ENCODE peak calls at places on chromosomes 13 and 19, in ten cellular contexts. S, F, N, T, O, H, K, B, L and G are unnamed samples.

GRCh38 chr13:20882206-20882605 is 20.3 kb downstream of the XPO4 start:
- DNase-seq in S (no peak), F (no peak), N (no peak), T (no peak), O (no peak), H (no peak), K (no peak), B (no peak), L (no peak), G (no peak)

GRCh38 chr13:73069206-73069815 is 10.5 kb downstream of the KLF5 start:
- DNase-seq in S (no peak), F (no peak), N (no peak), T (no peak), O (no peak), H (no peak), K (no peak), B (no peak), L (no peak), G (no peak)

GRCh38 chr13:75855216-75855615 is 219.1 kb downstream of the LMO7 start:
- DNase-seq in S (no peak), F (no peak), N (no peak), T (no peak), O (no peak), H (no peak), K (no peak), B (no peak), L (no peak), G (no peak)

GRCh38 chr13:52371736-52372247 is 34.2 kb downstream of the THSD1 start:
- DNase-seq in S (no peak), F (no peak), N (no peak), T (no peak), O (no peak), H (no peak), K (no peak), B (peak), L (no peak), G (no peak)

GRCh38 chr13:66264976-66265375 is 965.2 kb downstream of the PCDH9 start:
- DNase-seq in S (no peak), F (no peak), N (no peak), T (no peak), O (no peak), H (no peak), K (no peak), B (no peak), L (no peak), G (no peak)

GRCh38 chr19:58033741-58034475 is at the start of gene ZSCAN1:
- DNase-seq in S (no peak), F (peak), N (peak), T (peak), O (peak), H (peak), K (no peak), B (peak), L (peak), G (no peak)

GRCh38 chr13:50215389-50215788 is 200.1 kb downstream of the KCNRG start:
- DNase-seq in S (no peak), F (no peak), N (no peak), T (no peak), O (no peak), H (no peak), K (no peak), B (no peak), L (no peak), G (no peak)

GRCh38 chr13:66994097-66994496 is 236.0 kb downstream of the PCDH9 start:
- DNase-seq in S (no peak), F (no peak), N (peak), T (peak), O (peak), H (peak), K (peak), B (peak), L (peak), G (no peak)

GRCh38 chr19:678791-679388 is 2.7 kb downstream of the FSTL3 start:
- DNase-seq in S (no peak), F (no peak), N (peak), T (no peak), O (no peak), H (no peak), K (no peak), B (no peak), L (no peak), G (no peak)

GRCh38 chr19:47296036-47296435 is 13.6 kb upstream of the C5AR1 start:
- DNase-seq in S (peak), F (peak), N (no peak), T (peak), O (peak), H (peak), K (no peak), B (peak), L (peak), G (no peak)

GRCh38 chr19:15623711-15624318 is 8.8 kb downstream of the CYP4F8 start:
- DNase-seq in S (no peak), F (no peak), N (no peak), T (no peak), O (no peak), H (no peak), K (no peak), B (no peak), L (no peak), G (no peak)

GRCh38 chr13:77810430-77810829 is 108.2 kb downstream of the EDNRB start:
- DNase-seq in S (no peak), F (no peak), N (no peak), T (no peak), O (peak), H (no peak), K (no peak), B (no peak), L (no peak), G (no peak)

GRCh38 chr19:30144242-30144758 is 202.3 kb downstream of the URI1 start:
- DNase-seq in S (no peak), F (no peak), N (no peak), T (no peak), O (no peak), H (no peak), K (no peak), B (no peak), L (no peak), G (no peak)

GRCh38 chr13:110893571-110893970 is 21.3 kb downstream of the ANKRD10 start:
- DNase-seq in S (no peak), F (no peak), N (no peak), T (no peak), O (no peak), H (no peak), K (no peak), B (no peak), L (no peak), G (no peak)

GRCh38 chr19:4557971-4558941 is 1.2 kb downstream of the SEMA6B start:
- DNase-seq in S (peak), F (no peak), N (no peak), T (no peak), O (peak), H (peak), K (no peak), B (no peak), L (no peak), G (no peak)

GRCh38 chr13:59874973-59875372 is 288.8 kb downstream of the DIAPH3 start:
- DNase-seq in S (no peak), F (no peak), N (no peak), T (no peak), O (no peak), H (no peak), K (no peak), B (no peak), L (no peak), G (no peak)

GRCh38 chr13:77386880-77387606 is 60.1 kb upstream of the MYCBP2 start:
- DNase-seq in S (no peak), F (no peak), N (no peak), T (no peak), O (no peak), H (no peak), K (no peak), B (no peak), L (no peak), G (peak)

GRCh38 chr19:46924874-46925547 is 64.2 kb downstream of the ARHGAP35 start:
- DNase-seq in S (no peak), F (no peak), N (no peak), T (no peak), O (no peak), H (peak), K (no peak), B (no peak), L (peak), G (no peak)

GRCh38 chr13:61898207-61898606 is 482.6 kb upstream of the PCDH20 start:
- DNase-seq in S (no peak), F (no peak), N (no peak), T (no peak), O (no peak), H (no peak), K (no peak), B (no peak), L (no peak), G (no peak)

GRCh38 chr19:16159655-16160054 is 13.7 kb downstream of the CIB3 start:
- DNase-seq in S (no peak), F (no peak), N (no peak), T (no peak), O (no peak), H (no peak), K (no peak), B (no peak), L (no peak), G (no peak)

GRCh38 chr19:10602330-10603083 is 15.4 kb upstream of the AP1M2 start:
- DNase-seq in S (peak), F (peak), N (peak), T (peak), O (peak), H (peak), K (peak), B (peak), L (peak), G (no peak)

GRCh38 chr19:41958367-41959055 is 610 bp downstream of the RABAC1 start:
- DNase-seq in S (peak), F (peak), N (peak), T (peak), O (peak), H (peak), K (peak), B (peak), L (peak), G (no peak)

GRCh38 chr19:5774921-5775320 is 9.6 kb downstream of the PRR22 start:
- DNase-seq in S (no peak), F (no peak), N (no peak), T (no peak), O (no peak), H (no peak), K (no peak), B (no peak), L (no peak), G (no peak)

GRCh38 chr13:32165791-32166190 is 134.2 kb downstream of the FRY start:
- DNase-seq in S (no peak), F (no peak), N (no peak), T (no peak), O (no peak), H (no peak), K (no peak), B (no peak), L (peak), G (no peak)

GRCh38 chr19:56670961-56671612 is 470 bp downstream of the ZNF835 start:
- DNase-seq in S (no peak), F (no peak), N (no peak), T (no peak), O (no peak), H (no peak), K (no peak), B (peak), L (no peak), G (no peak)

GRCh38 chr19:33649919-33650305 is 28.2 kb downstream of the CHST8 start:
- DNase-seq in S (no peak), F (no peak), N (no peak), T (no peak), O (no peak), H (no peak), K (no peak), B (no peak), L (no peak), G (no peak)

GRCh38 chr19:11995174-11995573 is 30.3 kb downstream of the ZNF763 start:
- DNase-seq in S (no peak), F (no peak), N (no peak), T (no peak), O (no peak), H (peak), K (no peak), B (no peak), L (no peak), G (no peak)

GRCh38 chr13:53758946-53759345 is 730.3 kb downstream of the OLFM4 start:
- DNase-seq in S (no peak), F (no peak), N (no peak), T (no peak), O (no peak), H (no peak), K (no peak), B (no peak), L (no peak), G (no peak)

GRCh38 chr13:28761586-28761985 is 42.8 kb upstream of the SLC46A3 start:
- DNase-seq in S (no peak), F (no peak), N (no peak), T (no peak), O (no peak), H (no peak), K (no peak), B (no peak), L (no peak), G (no peak)

GRCh38 chr13:38979891-38980627 is 10.6 kb downstream of the STOML3 start:
- DNase-seq in S (no peak), F (no peak), N (no peak), T (no peak), O (peak), H (peak), K (no peak), B (peak), L (peak), G (no peak)

GRCh38 chr13:98083936-98084335 is 59.0 kb upstream of the FARP1 start:
- DNase-seq in S (no peak), F (no peak), N (no peak), T (no peak), O (no peak), H (no peak), K (no peak), B (no peak), L (no peak), G (no peak)

GRCh38 chr13:44259045-44260042 is 114.3 kb upstream of the SERP2 start:
- DNase-seq in S (peak), F (peak), N (no peak), T (peak), O (no peak), H (peak), K (peak), B (no peak), L (no peak), G (no peak)

GRCh38 chr19:10009269-10009665 is 1.0 kb downstream of the COL5A3 start:
- DNase-seq in S (peak), F (peak), N (no peak), T (peak), O (peak), H (peak), K (no peak), B (peak), L (peak), G (no peak)

DNA sequence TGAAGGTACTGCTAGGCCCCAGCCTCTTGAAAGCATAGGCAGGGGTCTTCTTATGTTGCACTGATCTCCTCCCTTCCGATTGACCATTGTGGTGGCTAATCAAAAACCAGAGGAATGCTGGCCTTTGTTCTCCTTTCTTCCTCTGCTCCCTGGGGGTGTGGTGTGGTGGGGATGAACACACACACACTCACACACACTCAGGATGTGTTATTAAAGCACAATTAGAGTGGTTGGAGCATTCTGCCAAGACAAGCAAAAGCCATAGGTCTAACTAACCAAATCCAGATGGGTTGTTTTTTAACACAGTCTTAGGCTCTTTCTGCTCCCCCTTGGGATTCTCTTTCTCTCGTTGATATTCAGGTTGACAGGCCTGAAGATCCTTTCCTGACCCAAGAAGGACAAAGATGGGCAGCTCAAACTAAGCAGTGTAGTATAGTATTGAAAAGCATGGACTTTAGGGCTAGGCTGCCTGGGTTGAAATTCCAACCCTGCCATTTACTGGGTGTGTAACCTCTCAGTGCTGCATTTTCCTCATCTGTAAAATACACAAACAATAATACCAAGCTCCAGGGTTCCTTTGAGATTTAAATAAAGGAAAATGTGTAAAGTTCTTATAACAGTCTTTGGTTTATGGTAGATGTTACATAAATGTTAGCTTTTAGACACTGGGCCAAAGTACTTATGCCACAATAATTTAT is 25.5 kb upstream of the DGKH start:
- DNase-seq in S (no peak), F (no peak), N (no peak), T (no peak), O (no peak), H (no peak), K (no peak), B (no peak), L (no peak), G (no peak)
- H3K27ac ChIP-seq in S (no peak), F (no peak), N (no peak), T (no peak), O (no peak), H (no peak), K (no peak), B (no peak), L (no peak), G (no peak)

GRCh38 chr19:50725218-50725931 is 2.2 kb downstream of the CLEC11A start:
- DNase-seq in S (no peak), F (no peak), N (no peak), T (no peak), O (no peak), H (no peak), K (no peak), B (no peak), L (no peak), G (no peak)
- H3K27ac ChIP-seq in S (no peak), F (peak), N (peak), T (no peak), O (peak), H (peak), K (peak), B (peak), L (peak), G (peak)

DNA sequence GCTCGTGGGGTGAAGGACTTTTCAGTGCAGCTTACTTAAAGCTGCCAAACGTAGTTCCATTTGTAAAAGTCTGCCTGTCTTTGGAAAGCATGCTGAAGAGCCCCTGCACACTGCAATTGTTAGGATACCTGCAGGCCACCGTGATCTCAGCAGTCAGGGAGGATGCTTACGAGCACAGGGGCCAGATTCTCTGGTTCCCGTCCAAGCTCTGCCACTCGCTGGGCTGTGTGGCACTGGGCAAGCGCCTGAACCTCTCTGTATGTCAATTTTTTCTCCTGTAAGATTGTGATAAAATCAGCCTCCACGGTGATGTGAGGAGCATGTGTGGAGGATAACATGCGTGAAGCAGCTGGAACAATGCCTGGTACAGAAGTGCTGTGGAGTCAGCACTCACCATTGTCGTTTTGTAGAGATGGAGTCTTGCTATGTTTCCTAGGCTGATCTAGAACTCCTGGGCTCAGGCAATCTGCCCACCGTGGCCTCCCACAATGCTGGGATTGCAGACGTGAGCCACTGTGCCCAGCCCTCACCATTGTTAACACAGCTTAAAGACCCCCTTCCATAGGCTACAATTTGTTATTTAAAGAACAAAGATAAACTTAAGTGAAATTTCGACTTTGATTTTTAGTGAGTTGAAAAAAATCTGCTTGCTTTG is 3.5 kb downstream of the ADPRHL1 start:
- DNase-seq in S (no peak), F (no peak), N (peak), T (no peak), O (no peak), H (no peak), K (no peak), B (no peak), L (no peak), G (no peak)
- H3K27ac ChIP-seq in S (no peak), F (peak), N (peak), T (peak), O (peak), H (peak), K (no peak), B (no peak), L (peak), G (peak)

GRCh38 chr13:46595918-46596315 is 42.9 kb downstream of the LRCH1 start:
- DNase-seq in S (no peak), F (no peak), N (no peak), T (no peak), O (no peak), H (no peak), K (no peak), B (no peak), L (no peak), G (no peak)

GRCh38 chr13:46600943-46601311 is 48.0 kb downstream of the LRCH1 start:
- DNase-seq in S (no peak), F (no peak), N (no peak), T (no peak), O (no peak), H (no peak), K (no peak), B (no peak), L (no peak), G (no peak)

GRCh38 chr13:46598820-46599180 is 45.8 kb downstream of the LRCH1 start:
- DNase-seq in S (no peak), F (no peak), N (no peak), T (no peak), O (no peak), H (no peak), K (no peak), B (no peak), L (no peak), G (no peak)

GRCh38 chr13:46596501-46596900 is 43.5 kb downstream of the LRCH1 start:
- DNase-seq in S (no peak), F (no peak), N (no peak), T (no peak), O (no peak), H (no peak), K (no peak), B (no peak), L (no peak), G (no peak)

GRCh38 chr13:46598140-46598819 is 45.3 kb downstream of the LRCH1 start:
- DNase-seq in S (no peak), F (no peak), N (no peak), T (no peak), O (no peak), H (no peak), K (no peak), B (no peak), L (no peak), G (no peak)
- H3K27ac ChIP-seq in S (no peak), F (no peak), N (peak), T (peak), O (no peak), H (no peak), K (peak), B (no peak), L (peak), G (no peak)

GRCh38 chr19:7196721-7197168 is 97.5 kb downstream of the INSR start:
- DNase-seq in S (no peak), F (no peak), N (no peak), T (no peak), O (no peak), H (peak), K (no peak), B (no peak), L (peak), G (no peak)
- H3K27ac ChIP-seq in S (no peak), F (peak), N (peak), T (peak), O (no peak), H (peak), K (peak), B (no peak), L (peak), G (peak)

DNA sequence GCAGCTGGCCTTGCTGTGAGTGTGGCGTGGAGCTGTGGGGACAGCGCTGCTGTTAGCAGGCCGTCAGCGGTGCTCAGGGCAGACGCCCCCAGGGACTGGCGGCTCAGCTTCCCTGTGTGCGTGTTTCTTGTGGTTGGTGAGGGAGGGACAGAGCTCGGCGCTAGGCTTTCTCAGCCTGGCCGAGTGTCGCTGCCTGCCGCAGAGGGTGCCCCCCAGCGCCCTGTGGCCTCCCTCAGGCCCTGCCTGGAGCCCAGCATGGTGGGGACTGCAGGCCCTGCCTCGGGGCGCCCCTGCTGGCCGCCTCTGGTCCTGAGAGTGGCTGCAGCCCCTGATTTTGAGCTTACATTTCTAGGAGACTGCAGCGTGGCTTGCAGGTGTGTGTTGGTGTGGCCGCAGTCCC is 35.5 kb downstream of the DOT1L start:
- DNase-seq in S (no peak), F (no peak), N (no peak), T (no peak), O (peak), H (no peak), K (no peak), B (peak), L (no peak), G (no peak)
- H3K27ac ChIP-seq in S (no peak), F (no peak), N (no peak), T (no peak), O (peak), H (no peak), K (no peak), B (peak), L (no peak), G (no peak)

DNA sequence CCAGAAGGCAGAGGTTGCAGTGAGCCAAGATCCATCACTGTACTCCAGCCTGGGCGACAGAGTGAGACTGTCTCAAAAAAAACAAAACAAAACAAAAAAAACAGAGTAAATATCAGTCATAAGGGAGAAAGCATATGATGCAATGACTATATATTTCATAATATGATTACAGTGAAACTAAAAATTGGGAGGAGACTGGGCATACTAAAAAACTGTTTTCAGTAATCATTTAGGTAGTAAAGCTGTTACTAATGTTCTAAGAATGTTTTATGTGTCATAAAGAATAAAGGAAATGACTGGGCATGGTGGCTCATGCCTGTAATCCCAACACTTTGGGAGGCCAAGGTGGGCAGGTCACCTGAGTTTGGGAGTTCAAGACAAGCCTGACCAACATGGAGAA is 15.9 kb downstream of the ZNF573 start:
- DNase-seq in S (no peak), F (no peak), N (no peak), T (no peak), O (no peak), H (no peak), K (no peak), B (no peak), L (no peak), G (no peak)
- H3K27ac ChIP-seq in S (no peak), F (no peak), N (no peak), T (no peak), O (no peak), H (no peak), K (no peak), B (no peak), L (no peak), G (no peak)